ENCODE peak calls at places on chromosomes 2 and 18, in five cellular contexts. J is small intestine; I is CD8-positive, alpha-beta T cell; C is aorta; L is mesendoderm. A is an unnamed sample.
A peak's percentile ranks its signal among the peaks of the same experiment; 100 is the strongest.

GRCh38 chr2:154762638-154763037 is 64.1 kb downstream of the KCNJ3 start:
- DNase-seq in I (no peak), C (no peak), J (no peak), L (peak; percentile 54), A (no peak)

GRCh38 chr2:72326759-72327158 is 179.1 kb upstream of the CYP26B1 start:
- DNase-seq in C (no peak), L (no peak), J (no peak), I (no peak), A (no peak)

GRCh38 chr2:152189622-152190495 is 14.3 kb upstream of the STAM2 start:
- DNase-seq in J (peak; percentile 64), I (no peak), L (peak; percentile 55), C (no peak), A (no peak)

GRCh38 chr2:47645246-47645645 is 137.7 kb upstream of the MSH6 start:
- DNase-seq in I (no peak), J (no peak), L (no peak), C (no peak), A (no peak)

GRCh38 chr18:63344263-63344662 is 22.7 kb downstream of the KDSR start:
- DNase-seq in C (no peak), J (peak; percentile 20), L (no peak), I (no peak), A (no peak)

GRCh38 chr2:168687314-168687713 is 115.1 kb upstream of the NOSTRIN start:
- DNase-seq in J (no peak), C (no peak), I (no peak), L (peak; percentile 51), A (no peak)

GRCh38 chr2:40455661-40456060 is 3.8 kb upstream of the SLC8A1 start:
- DNase-seq in J (no peak), L (no peak), C (peak; percentile 59), I (no peak), A (no peak)

GRCh38 chr18:74242451-74243096 is 49.2 kb downstream of the CYB5A start:
- DNase-seq in J (peak; percentile 83), C (no peak), I (no peak), L (no peak), A (no peak)

GRCh38 chr2:203623104-203623503 is 83.3 kb upstream of the CD28 start:
- DNase-seq in C (no peak), J (no peak), I (no peak), L (peak; percentile 65), A (no peak)

GRCh38 chr2:24762518-24762917 is 30.7 kb downstream of the PTRHD1 start:
- DNase-seq in C (no peak), I (no peak), L (no peak), J (no peak), A (no peak)

GRCh38 chr2:1518891-1519530 is 105.7 kb downstream of the TPO start:
- DNase-seq in I (no peak), C (no peak), J (no peak), L (no peak), A (no peak)

GRCh38 chr18:13464432-13465125 is 246.0 kb downstream of the LDLRAD4 start:
- DNase-seq in J (peak; percentile 46), C (peak; percentile 76), I (peak; percentile 65), L (no peak), A (peak; percentile 75)

GRCh38 chr2:54438271-54438670 is 17.9 kb upstream of the SPTBN1 start:
- DNase-seq in L (no peak), I (no peak), C (peak; percentile 52), J (no peak), A (peak; percentile 65)

GRCh38 chr2:38038682-38039081 is 37.3 kb downstream of the CYP1B1 start:
- DNase-seq in J (no peak), I (no peak), L (no peak), C (no peak), A (no peak)

GRCh38 chr2:122070241-122070731 is 314.8 kb downstream of the TSN start:
- DNase-seq in I (no peak), C (no peak), L (peak; percentile 69), J (no peak), A (no peak)

GRCh38 chr2:5111581-5111980 is 580.6 kb upstream of the SOX11 start:
- DNase-seq in C (no peak), I (no peak), L (no peak), J (no peak), A (no peak)

GRCh38 chr2:75503048-75503607 is 57.6 kb downstream of the EVA1A start:
- DNase-seq in I (no peak), L (peak; percentile 62), J (no peak), C (no peak), A (no peak)

GRCh38 chr2:8469709-8470493 is 212.0 kb upstream of the ID2 start:
- DNase-seq in C (no peak), I (no peak), J (no peak), L (no peak), A (no peak)

GRCh38 chr2:30232801-30233130 is 1.4 kb downstream of the LBH start:
- DNase-seq in L (peak; percentile 56), J (no peak), I (peak; percentile 50), C (no peak), A (no peak)

GRCh38 chr2:211281430-211282073 is 725.2 kb downstream of the CPS1 start:
- DNase-seq in J (no peak), I (no peak), L (peak; percentile 91), C (no peak), A (no peak)

GRCh38 chr2:102061286-102061699 is 69.5 kb downstream of the IL1R2 start:
- DNase-seq in I (no peak), J (no peak), C (no peak), L (no peak), A (no peak)

GRCh38 chr2:102060047-102060446 is 68.3 kb downstream of the IL1R2 start:
- DNase-seq in I (no peak), J (no peak), L (no peak), C (no peak), A (no peak)

GRCh38 chr2:102061962-102062795 is 70.4 kb downstream of the IL1R2 start:
- DNase-seq in I (no peak), J (no peak), C (no peak), L (no peak), A (peak; percentile 48)

GRCh38 chr2:102059151-102059550 is 67.4 kb downstream of the IL1R2 start:
- DNase-seq in J (no peak), C (no peak), L (no peak), I (no peak), A (no peak)

DNA sequence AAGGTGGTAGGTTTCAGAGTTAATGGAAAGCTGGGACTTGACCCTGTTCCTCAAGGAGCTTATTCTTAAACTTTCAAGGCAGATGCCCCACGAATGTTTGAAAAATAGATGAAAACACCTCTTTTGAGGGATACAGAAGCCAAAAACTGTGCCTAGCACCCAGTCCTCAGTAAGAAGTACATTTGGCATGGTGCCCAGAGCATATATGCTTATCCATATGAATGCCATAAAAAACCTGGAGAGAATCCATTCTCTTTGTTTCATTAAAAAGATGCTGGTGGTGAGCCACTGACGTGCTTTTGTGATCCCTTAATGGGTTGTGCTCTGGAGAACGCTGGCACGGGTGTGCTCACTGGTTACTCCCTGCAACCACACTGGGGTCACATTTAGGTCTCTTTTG is 69.0 kb downstream of the IL1R2 start:
- DNase-seq in J (no peak), L (no peak), C (no peak), I (no peak), A (no peak)
- H3K4me1 ChIP-seq in J (peaks cover 4% of the 10 kb centered on the region), L (no peaks in the 10 kb centered on the region), C (peaks cover 2% of the 10 kb centered on the region), I (no peaks in the 10 kb centered on the region), A (peaks cover 5% of the 10 kb centered on the region)

DNA sequence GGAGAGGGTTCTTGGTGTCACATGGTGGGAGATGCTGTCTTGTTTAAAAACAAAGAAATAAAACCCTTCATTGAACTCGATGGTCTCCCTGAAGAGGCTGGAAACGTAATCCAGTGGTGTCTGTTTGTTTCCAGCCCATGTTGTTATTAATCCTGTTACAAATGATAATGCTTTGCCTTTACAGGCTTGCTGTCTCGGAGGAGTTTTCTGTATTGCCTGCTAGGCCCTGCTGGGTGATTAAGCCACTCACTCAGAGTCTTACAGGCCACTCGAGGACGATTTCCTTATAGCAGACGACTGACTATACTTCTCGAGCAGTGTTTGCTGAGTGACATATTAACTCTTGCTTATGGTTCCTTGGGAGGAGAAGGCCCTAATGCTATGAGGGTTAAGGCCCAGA is 100.4 kb upstream of the MGAT5 start:
- DNase-seq in L (no peak), J (no peak), C (no peak), I (no peak), A (no peak)
- H3K4me1 ChIP-seq in L (peaks cover 7% of the 10 kb centered on the region), J (peaks cover 7% of the 10 kb centered on the region), C (no peaks in the 10 kb centered on the region), I (no peaks in the 10 kb centered on the region), A (no peaks in the 10 kb centered on the region)

GRCh38 chr2:45007961-45008295 is 1.3 kb downstream of the SIX2 start:
- DNase-seq in C (no peak), L (no peak), J (no peak), I (no peak), A (no peak)

GRCh38 chr2:45005261-45006002 is 3.8 kb downstream of the SIX2 start:
- DNase-seq in J (no peak), C (no peak), I (no peak), L (no peak), A (no peak)

GRCh38 chr2:45006041-45006941 is 3.0 kb downstream of the SIX2 start:
- DNase-seq in L (no peak), J (no peak), C (no peak), I (no peak), A (no peak)

GRCh38 chr2:45007356-45007755 is 1.9 kb downstream of the SIX2 start:
- DNase-seq in C (no peak), L (no peak), I (no peak), J (no peak), A (no peak)

DNA sequence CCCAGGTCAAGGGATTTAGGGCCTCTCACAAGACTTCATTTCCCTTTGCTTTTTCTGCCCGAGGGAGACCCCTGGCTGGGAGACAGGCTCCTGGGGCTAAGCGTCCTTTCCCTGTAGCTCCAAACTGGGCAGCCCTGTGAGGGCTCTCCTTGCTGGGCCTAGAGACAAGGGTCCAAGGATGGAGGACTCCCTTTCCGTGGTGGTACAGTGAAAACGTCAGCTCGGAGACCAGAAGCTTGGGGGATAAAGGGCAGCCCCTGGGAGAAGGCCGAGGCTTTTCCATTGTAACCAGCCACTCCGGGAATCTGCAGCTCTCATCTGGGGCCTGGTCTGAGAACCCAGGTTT is 2.3 kb downstream of the SIX2 start:
- DNase-seq in L (no peak), J (no peak), C (no peak), I (no peak), A (no peak)
- H3K4me1 ChIP-seq in L (no peaks in the 10 kb centered on the region), J (peaks cover 4% of the 10 kb centered on the region), C (no peaks in the 10 kb centered on the region), I (peaks cover 11% of the 10 kb centered on the region), A (peaks cover 18% of the 10 kb centered on the region)

GRCh38 chr2:201262718-201263117 is 2.4 kb downstream of the CASP8 start:
- DNase-seq in J (no peak), I (no peak), L (no peak), C (no peak), A (no peak)

GRCh38 chr2:201261911-201262310 is 1.6 kb downstream of the CASP8 start:
- DNase-seq in L (no peak), I (no peak), C (no peak), J (no peak), A (no peak)

GRCh38 chr2:201261471-201261870 is 1.1 kb downstream of the CASP8 start:
- DNase-seq in C (no peak), J (peak; percentile 24), L (no peak), I (peak; percentile 57), A (no peak)

GRCh38 chr2:201264472-201265173 is 4.3 kb downstream of the CASP8 start:
- DNase-seq in I (no peak), C (no peak), J (no peak), L (no peak), A (no peak)

DNA sequence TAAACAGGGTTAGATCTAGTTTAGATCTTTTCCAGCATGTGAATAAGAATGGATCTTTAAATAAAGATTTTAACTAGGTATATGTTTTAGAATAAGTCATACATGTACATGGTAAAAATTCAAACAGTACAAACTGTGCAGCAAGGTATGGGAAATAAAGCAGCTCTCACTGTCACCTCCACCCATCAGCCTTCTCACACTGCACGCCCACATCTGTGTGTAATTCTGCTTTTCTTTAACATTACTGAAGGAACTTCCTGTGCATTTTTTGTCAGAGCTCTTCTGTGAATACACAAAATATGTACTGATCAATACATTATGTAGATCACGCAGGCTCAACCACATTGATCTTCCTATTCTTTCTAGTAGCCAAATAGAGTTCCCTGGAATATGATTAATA is 3.4 kb downstream of the CASP8 start:
- DNase-seq in L (no peak), I (no peak), C (no peak), J (peak; percentile 17), A (no peak)
- H3K4me1 ChIP-seq in L (no peaks in the 10 kb centered on the region), I (peaks cover 66% of the 10 kb centered on the region), C (peaks cover 2% of the 10 kb centered on the region), J (peaks cover 9% of the 10 kb centered on the region), A (peaks cover 8% of the 10 kb centered on the region)